ENCODE peak calls at places on chromosomes 2 and 18, in five cellular contexts. G is WERI-Rb-1, I is fibroblast of the aortic adventitia, K is RWPE1, N is HFFc6. S is an unnamed sample.

GRCh38 chr2:19863303-19864041 is 38.3 kb downstream of the TTC32 start:
- DNase-seq in I (peak; percentile 59), K (peak; percentile 62), N (peak; percentile 17), G (peak; percentile 86), S (peak; percentile 64)

GRCh38 chr2:19575618-19576017 is 217.2 kb upstream of the OSR1 start:
- DNase-seq in N (peak; percentile 16), K (no peak), I (peak; percentile 71), G (no peak), S (peak; percentile 23)

GRCh38 chr18:58013241-58014211 is 30.5 kb upstream of the NEDD4L start:
- DNase-seq in I (no peak), N (no peak), G (no peak), K (peak; percentile 48), S (no peak)

GRCh38 chr2:201929627-201930026 is 104.0 kb upstream of the FZD7 start:
- DNase-seq in N (no peak), G (no peak), K (no peak), I (no peak), S (no peak)

GRCh38 chr2:102025016-102025491 is 33.3 kb downstream of the IL1R2 start:
- DNase-seq in N (peak; percentile 10), G (no peak), I (peak; percentile 93), K (no peak), S (peak; percentile 82)

GRCh38 chr2:54565551-54565950 is 109.4 kb downstream of the SPTBN1 start:
- DNase-seq in N (no peak), G (no peak), I (no peak), K (no peak), S (no peak)

GRCh38 chr2:36411962-36412444 is 56.4 kb downstream of the CRIM1 start:
- DNase-seq in I (no peak), G (no peak), K (no peak), N (no peak), S (peak; percentile 68)

GRCh38 chr2:133139847-133140533 is 428.3 kb downstream of the NCKAP5 start:
- DNase-seq in N (no peak), G (no peak), K (no peak), I (no peak), S (no peak)

GRCh38 chr2:134780977-134781376 is 57.4 kb upstream of the ACMSD start:
- DNase-seq in G (no peak), N (no peak), K (no peak), I (no peak), S (no peak)

GRCh38 chr2:134785659-134786058 is 52.8 kb upstream of the ACMSD start:
- DNase-seq in G (no peak), I (no peak), K (no peak), N (no peak), S (no peak)

GRCh38 chr2:134782107-134782506 is 56.3 kb upstream of the ACMSD start:
- DNase-seq in N (no peak), K (no peak), G (no peak), I (no peak), S (no peak)

GRCh38 chr2:134783912-134784311 is 54.5 kb upstream of the ACMSD start:
- DNase-seq in G (no peak), K (no peak), N (no peak), I (no peak), S (no peak)

DNA sequence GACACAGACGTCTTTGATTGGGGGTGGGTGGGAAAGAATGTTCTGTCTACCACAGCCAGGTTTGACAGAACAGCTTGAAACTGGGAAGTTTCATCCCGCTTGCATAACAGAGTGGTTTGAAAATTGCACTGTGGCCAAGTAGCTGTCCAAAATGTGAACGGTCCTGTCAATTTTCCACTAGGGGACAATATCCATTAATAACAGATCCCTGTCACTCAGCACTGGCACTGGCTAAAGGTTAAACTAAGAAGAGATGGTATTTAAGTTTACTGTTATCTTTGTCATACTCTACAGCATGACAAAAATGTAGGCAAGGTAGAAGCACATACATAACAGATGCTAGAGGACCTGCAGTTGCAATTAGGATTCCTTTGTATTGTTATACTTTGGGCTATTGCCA is 55.6 kb upstream of the ACMSD start:
- DNase-seq in N (peak; percentile 28), K (no peak), G (no peak), I (no peak), S (peak; percentile 47)
- TF ChIP-seq CTCF in N (peak; percentile 78), K (no peak), G (peak; percentile 31), I (no peak), S (peak; percentile 41)

DNA sequence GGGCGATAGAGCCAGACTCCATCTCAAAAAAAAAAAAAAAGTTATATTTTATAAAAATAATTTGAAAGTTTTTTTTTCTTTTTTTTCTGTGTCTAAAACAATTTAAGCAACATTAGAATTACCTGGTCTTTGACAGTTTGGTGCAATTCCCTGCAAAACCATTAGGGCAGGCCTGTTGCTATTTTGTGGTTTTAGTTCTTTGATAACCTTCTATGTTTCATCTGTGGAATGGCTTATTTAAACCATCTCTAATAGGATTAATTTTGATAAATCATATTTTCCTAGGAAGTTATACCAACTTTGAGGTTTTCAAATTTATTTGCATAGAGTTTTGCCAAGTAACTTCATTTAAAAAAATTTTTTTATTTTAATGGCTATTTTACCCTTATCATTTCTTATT is 141.2 kb upstream of the TWIST2 start:
- DNase-seq in K (peak; percentile 16), N (no peak), G (no peak), I (no peak), S (no peak)
- TF ChIP-seq CTCF in K (peak; percentile 29), N (peak; percentile 71), G (no peak), I (peak; percentile 57), S (peak; percentile 46)

GRCh38 chr18:54224379-54225014 is at the start of gene MBD2:
- DNase-seq in K (peak; percentile 66), G (peak; percentile 97), N (peak; percentile 86), I (peak; percentile 91), S (peak; percentile 96)
- TF ChIP-seq CTCF in K (no peak), G (peak; percentile 27), N (peak; percentile 44), I (no peak), S (peak; percentile 35)

GRCh38 chr2:79039944-79040343 is 14.4 kb downstream of the REG3G start:
- DNase-seq in N (no peak), G (no peak), I (no peak), K (no peak), S (no peak)

DNA sequence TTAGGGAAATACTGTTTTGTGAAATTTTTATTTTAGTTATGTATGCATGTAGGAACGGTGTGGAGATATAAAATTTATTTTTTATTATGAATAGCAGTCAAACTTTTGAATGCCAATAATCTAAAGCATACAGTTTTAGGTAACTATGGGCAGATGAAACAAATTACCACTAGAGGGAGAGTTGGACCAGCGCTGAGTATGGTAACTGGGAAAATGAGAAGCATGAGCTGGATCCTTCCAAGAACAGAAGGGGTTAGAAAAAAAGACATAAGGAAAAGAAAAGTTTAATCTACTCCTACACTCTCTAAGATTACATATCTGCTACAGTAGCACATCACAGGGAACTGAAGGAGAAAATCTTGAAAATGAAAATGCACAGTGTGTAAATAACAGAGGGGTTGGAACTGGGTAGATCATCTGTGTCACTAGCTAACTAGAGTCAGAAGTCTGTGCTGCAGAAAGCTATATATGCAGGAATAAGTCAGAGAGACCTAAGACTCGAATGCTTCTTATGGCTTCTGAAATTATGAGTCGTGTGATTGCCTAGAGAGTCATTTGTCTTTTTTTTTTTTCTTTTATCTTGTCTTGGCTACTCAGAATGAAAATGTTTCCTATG is 15.6 kb downstream of the REG3G start:
- DNase-seq in G (peak; percentile 17), K (peak; percentile 19), N (no peak), I (no peak), S (no peak)
- TF ChIP-seq CTCF in G (peak; percentile 60), K (peak; percentile 22), N (peak; percentile 54), I (no peak), S (peak; percentile 21)

DNA sequence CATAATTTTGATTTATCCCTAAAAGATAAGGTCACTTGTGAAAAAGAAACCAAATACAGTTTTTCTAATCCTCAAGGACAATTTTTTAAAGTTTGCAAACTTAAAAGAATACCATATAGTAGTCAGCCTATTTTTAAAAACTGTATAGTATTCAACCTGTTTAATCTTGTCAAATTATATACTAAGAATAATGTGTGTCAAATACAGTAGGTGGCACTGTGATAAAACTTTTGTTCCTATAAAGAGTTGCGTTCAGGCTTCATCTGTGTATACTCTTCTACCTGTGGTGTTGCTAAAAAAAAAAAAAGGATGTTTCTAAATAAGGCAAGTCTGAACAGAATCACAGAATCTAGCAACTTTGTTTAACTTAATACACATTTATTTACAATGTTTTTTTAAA is 68.6 kb downstream of the CCDC138 start:
- DNase-seq in G (no peak), I (peak; percentile 29), N (peak; percentile 16), K (peak; percentile 19), S (peak; percentile 38)
- TF ChIP-seq CTCF in G (no peak), I (peak; percentile 25), N (peak; percentile 73), K (peak; percentile 50), S (peak; percentile 23)

GRCh38 chr2:23023722-23024121 is 361.3 kb upstream of the KLHL29 start:
- DNase-seq in N (no peak), G (no peak), K (no peak), I (no peak), S (no peak)

GRCh38 chr2:23015651-23016050 is 369.3 kb upstream of the KLHL29 start:
- DNase-seq in N (no peak), G (no peak), I (no peak), K (no peak), S (no peak)

GRCh38 chr2:23020659-23021058 is 364.3 kb upstream of the KLHL29 start:
- DNase-seq in K (no peak), G (no peak), I (no peak), N (no peak), S (no peak)

GRCh38 chr2:23021311-23022120 is 363.5 kb upstream of the KLHL29 start:
- DNase-seq in K (no peak), I (no peak), G (no peak), N (no peak), S (no peak)

DNA sequence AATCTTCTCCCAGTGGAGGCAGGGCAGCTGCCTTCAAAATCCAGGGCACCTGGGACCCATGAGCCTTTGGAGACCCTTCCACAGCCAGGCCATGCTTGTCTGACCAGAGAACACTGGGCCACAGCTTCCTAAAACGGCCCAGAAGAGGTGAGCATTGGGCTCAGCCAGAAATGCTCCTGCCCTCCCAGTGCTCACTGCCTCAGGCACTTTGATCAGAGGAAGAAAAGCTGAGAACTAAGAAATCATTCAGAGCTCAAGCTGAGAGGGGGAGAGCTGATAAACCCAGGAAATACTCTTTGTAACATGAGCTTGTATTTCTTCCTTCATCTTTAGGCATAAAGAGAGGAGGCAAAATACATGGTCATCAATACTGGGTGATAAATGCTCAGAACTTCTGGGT is 365.5 kb upstream of the KLHL29 start:
- DNase-seq in I (no peak), N (no peak), K (no peak), G (no peak), S (no peak)
- TF ChIP-seq CTCF in I (no peak), N (no peak), K (no peak), G (no peak), S (no peak)

GRCh38 chr2:71451695-71452094 is 1.7 kb upstream of the DYSF start:
- DNase-seq in N (no peak), K (no peak), I (no peak), G (no peak), S (no peak)

GRCh38 chr2:71453404-71454220 is at the start of gene DYSF:
- DNase-seq in G (no peak), K (peak; percentile 53), N (no peak), I (peak; percentile 17), S (peak; percentile 44)

GRCh38 chr2:71455011-71455740 is 1.8 kb downstream of the DYSF start:
- DNase-seq in K (no peak), G (no peak), I (no peak), N (no peak), S (no peak)

GRCh38 chr2:71454221-71455010 is 1.1 kb downstream of the DYSF start:
- DNase-seq in G (no peak), I (no peak), N (no peak), K (no peak), S (no peak)

GRCh38 chr2:71452565-71452964 is 796 bp upstream of the DYSF start:
- DNase-seq in K (peak; percentile 93), G (peak; percentile 72), I (peak; percentile 27), N (peak; percentile 18), S (peak; percentile 58)
- TF ChIP-seq CTCF in K (no peak), G (peak; percentile 67), I (no peak), N (peak; percentile 34), S (peak; percentile 40)

S was measured in choroid plexus epithelial cell.